ENCODE peak calls at places on chromosomes 5 and 9, in eight cellular contexts. H is MG63; O is CD8-positive, alpha-beta T cell; C is uterus; K is pancreas; E is fibroblast of lung; U is SK-N-SH; P is hepatocyte. W is an unnamed sample.

GRCh38 chr5:176609724-176610429 is at the start of gene GPRIN1:
- DNase-seq in O (no peak), E (peak; percentile 29), C (no peak), H (peak; percentile 71), K (no peak), U (peak; percentile 98), P (peak; percentile 85), W (peak; percentile 61)

GRCh38 chr5:155136451-155136850 is 122.9 kb downstream of the KIF4B start:
- DNase-seq in H (no peak), E (no peak), O (no peak), C (no peak), U (no peak), P (no peak), K (no peak), W (no peak)

GRCh38 chr9:87685431-87685830 is 40.5 kb upstream of the CTSL start:
- DNase-seq in O (no peak), K (no peak), U (no peak), C (no peak), E (peak; percentile 36), P (no peak), H (no peak), W (no peak)

GRCh38 chr9:91647371-91647770 is 223.7 kb upstream of the NFIL3 start:
- DNase-seq in H (no peak), U (no peak), C (no peak), E (no peak), O (no peak), P (no peak), K (no peak), W (no peak)

GRCh38 chr5:40681351-40682311 is 1.9 kb downstream of the PTGER4 start:
- DNase-seq in K (peak; percentile 79), O (peak; percentile 44), H (no peak), P (peak; percentile 15), E (peak; percentile 31), U (peak; percentile 16), C (no peak), W (no peak)

GRCh38 chr9:27528886-27529315 is 713 bp downstream of the MOB3B start:
- DNase-seq in C (peak; percentile 72), O (peak; percentile 29), E (no peak), U (no peak), P (peak; percentile 83), H (no peak), K (peak; percentile 68), W (peak; percentile 11)

GRCh38 chr9:107569171-107569570 is 79.6 kb upstream of the KLF4 start:
- DNase-seq in K (no peak), H (peak; percentile 74), P (no peak), E (peak; percentile 5), O (no peak), U (no peak), C (no peak), W (no peak)

GRCh38 chr5:124156408-124157027 is 589.9 kb downstream of the ZNF608 start:
- DNase-seq in P (no peak), H (no peak), K (no peak), E (peak; percentile 43), U (no peak), C (no peak), O (no peak), W (no peak)

GRCh38 chr9:137045294-137046093 is 483 bp downstream of the NPDC1 start:
- DNase-seq in K (no peak), C (no peak), O (no peak), H (peak; percentile 52), U (peak; percentile 81), E (peak; percentile 59), P (peak; percentile 55), W (no peak)

GRCh38 chr9:115263731-115264130 is 145.8 kb upstream of the TNC start:
- DNase-seq in H (no peak), C (no peak), K (no peak), E (peak; percentile 82), O (no peak), P (no peak), U (no peak), W (no peak)

GRCh38 chr5:93378073-93378472 is 202.9 kb downstream of the NR2F1-AS1 start:
- DNase-seq in C (no peak), K (no peak), H (no peak), P (no peak), O (no peak), U (no peak), E (peak; percentile 88), W (no peak)

GRCh38 chr9:129362287-129363098 is 184.4 kb upstream of the IER5L start:
- DNase-seq in O (no peak), U (peak; percentile 71), P (peak; percentile 9), H (no peak), E (no peak), C (no peak), K (no peak), W (no peak)

GRCh38 chr9:109455861-109456260 is 42.2 kb downstream of the PTPN3 start:
- DNase-seq in C (no peak), K (no peak), H (no peak), O (no peak), P (no peak), U (no peak), E (no peak), W (no peak)

GRCh38 chr9:95570646-95571045 is 53.9 kb upstream of the PTCH1 start:
- DNase-seq in E (peak; percentile 70), C (no peak), K (no peak), H (peak; percentile 70), U (no peak), O (no peak), P (no peak), W (no peak)

GRCh38 chr9:98142925-98143481 is 24.0 kb upstream of the TRIM14 start:
- DNase-seq in C (no peak), O (no peak), H (no peak), K (no peak), P (no peak), U (no peak), E (no peak), W (no peak)

GRCh38 chr5:74421365-74421764 is 219.2 kb downstream of the ENC1 start:
- DNase-seq in E (no peak), U (no peak), H (no peak), O (no peak), P (no peak), K (no peak), C (no peak), W (no peak)

GRCh38 chr5:58988938-58989337 is 406.1 kb downstream of the RAB3C start:
- DNase-seq in U (no peak), O (no peak), E (no peak), C (no peak), H (no peak), P (no peak), K (no peak), W (no peak)

GRCh38 chr9:80061940-80062339 is 490.2 kb downstream of the TLE4 start:
- DNase-seq in P (peak; percentile 14), C (no peak), H (peak; percentile 66), E (peak; percentile 97), O (no peak), U (no peak), K (no peak), W (no peak)

GRCh38 chr9:125974705-125975104 is 227.5 kb downstream of the PBX3 start:
- DNase-seq in E (no peak), U (no peak), P (no peak), C (no peak), H (no peak), O (no peak), K (no peak), W (no peak)

GRCh38 chr9:91037511-91038482 is 236.2 kb downstream of the SYK start:
- DNase-seq in O (no peak), E (peak; percentile 82), P (peak; percentile 84), C (peak; percentile 90), H (peak; percentile 89), U (peak; percentile 21), K (no peak), W (no peak)

GRCh38 chr9:137694962-137695875 is 76.4 kb downstream of the EHMT1 start:
- DNase-seq in P (peak; percentile 71), H (peak; percentile 26), E (no peak), C (no peak), U (peak; percentile 79), O (no peak), K (peak; percentile 85), W (no peak)

GRCh38 chr9:14323083-14323968 is 9.4 kb upstream of the NFIB start:
- DNase-seq in P (no peak), H (no peak), C (no peak), E (no peak), O (no peak), K (no peak), U (no peak), W (no peak)

GRCh38 chr9:131776473-131776872 is 36.6 kb upstream of the RAPGEF1 start:
- DNase-seq in E (peak; percentile 35), P (peak; percentile 66), K (no peak), C (no peak), U (no peak), H (no peak), O (no peak), W (no peak)

GRCh38 chr9:134391319-134392231 is 65.3 kb downstream of the RXRA start:
- DNase-seq in O (peak; percentile 93), P (no peak), E (no peak), H (no peak), K (no peak), U (no peak), C (no peak), W (peak; percentile 63)

GRCh38 chr5:131321066-131321465 is 57.2 kb downstream of the CDC42SE2 start:
- DNase-seq in E (no peak), C (no peak), U (no peak), H (no peak), K (no peak), O (no peak), P (no peak), W (no peak)
- H3K9me3 ChIP-seq in E (no peaks in the 10 kb centered on the region), C (no peaks in the 10 kb centered on the region), U (no peaks in the 10 kb centered on the region), H (peaks cover 2% of the 10 kb centered on the region), K (no peaks in the 10 kb centered on the region), O (no peaks in the 10 kb centered on the region), P (no peaks in the 10 kb centered on the region), W (no peaks in the 10 kb centered on the region)

GRCh38 chr5:150895431-150896428 is 9.1 kb downstream of the ZNF300 start:
- DNase-seq in P (no peak), O (no peak), H (no peak), E (no peak), U (no peak), C (no peak), K (no peak), W (no peak)
- H3K9me3 ChIP-seq in P (peaks cover 52% of the 10 kb centered on the region), O (peaks cover 55% of the 10 kb centered on the region), H (peaks cover 73% of the 10 kb centered on the region), E (peaks cover 3% of the 10 kb centered on the region), U (peaks cover 58% of the 10 kb centered on the region), C (peaks cover 84% of the 10 kb centered on the region), K (peaks cover 17% of the 10 kb centered on the region), W (peaks cover 16% of the 10 kb centered on the region)

GRCh38 chr9:122526602-122527001 is 491 bp downstream of the OR1N1 start:
- DNase-seq in P (no peak), K (no peak), U (no peak), C (no peak), E (no peak), H (no peak), O (no peak), W (no peak)

DNA sequence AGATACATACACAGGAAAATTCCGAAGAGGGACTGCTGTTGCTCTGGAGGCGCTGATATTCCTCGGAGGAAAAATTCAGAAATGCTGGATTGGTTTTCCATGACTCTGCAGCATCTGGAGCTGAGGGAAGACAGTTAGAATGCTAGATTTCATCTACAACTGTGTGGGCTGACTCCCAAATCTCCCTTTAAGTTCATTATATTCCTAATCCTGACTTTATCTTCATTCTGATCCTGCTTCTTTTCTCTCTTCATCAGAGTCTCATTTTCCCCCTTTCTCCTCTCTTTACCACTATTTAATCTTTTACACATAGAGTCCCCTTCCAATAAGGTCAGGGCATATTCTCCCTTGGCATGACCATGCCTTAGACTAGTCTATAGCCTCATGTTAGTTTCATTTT is at the start of gene OR1N1:
- DNase-seq in O (no peak), E (no peak), H (no peak), P (no peak), U (no peak), C (no peak), K (no peak), W (no peak)
- H3K9me3 ChIP-seq in O (no peaks in the 10 kb centered on the region), E (no peaks in the 10 kb centered on the region), H (no peaks in the 10 kb centered on the region), P (no peaks in the 10 kb centered on the region), U (no peaks in the 10 kb centered on the region), C (no peaks in the 10 kb centered on the region), K (no peaks in the 10 kb centered on the region), W (no peaks in the 10 kb centered on the region)

GRCh38 chr5:166211640-166212039 is 2079.8 kb upstream of the WWC1 start:
- DNase-seq in U (no peak), O (no peak), H (no peak), P (no peak), E (no peak), C (no peak), K (no peak), W (no peak)
- H3K9me3 ChIP-seq in U (no peaks in the 10 kb centered on the region), O (no peaks in the 10 kb centered on the region), H (no peaks in the 10 kb centered on the region), P (no peaks in the 10 kb centered on the region), E (no peaks in the 10 kb centered on the region), C (no peaks in the 10 kb centered on the region), K (no peaks in the 10 kb centered on the region), W (peaks cover 3% of the 10 kb centered on the region)